ENCODE peak calls at places on chromosomes 5 and 9, in ten cellular contexts. One of them, this sample, is unnamed.

GRCh38 chr9:94911211-94911610 is 184.7 kb downstream of the AOPEP start:
- DNase-seq in RKO: no peak
- DNase-seq in cardiac muscle cell: no peak
- DNase-seq in kidney glomerular epithelial cell: no peak
- DNase-seq in T follicular helper cell: no peak
- DNase-seq in RPMI7951: no peak
- DNase-seq in GM12891: no peak
- DNase-seq in T47D: no peak
- DNase-seq in C1 segment of cervical spinal cord: no peak
- DNase-seq in anterior cingulate cortex: no peak
- DNase-seq in this sample: no peak

GRCh38 chr9:71465392-71465791 is 302.9 kb downstream of the CEMIP2 start:
- DNase-seq in RKO: no peak
- DNase-seq in cardiac muscle cell: no peak
- DNase-seq in kidney glomerular epithelial cell: no peak
- DNase-seq in T follicular helper cell: no peak
- DNase-seq in RPMI7951: no peak
- DNase-seq in GM12891: no peak
- DNase-seq in T47D: no peak
- DNase-seq in C1 segment of cervical spinal cord: no peak
- DNase-seq in anterior cingulate cortex: peak
- DNase-seq in this sample: no peak

GRCh38 chr5:176447538-176447981 is 625 bp upstream of the FAF2 start:
- DNase-seq in RKO: no peak
- DNase-seq in cardiac muscle cell: no peak
- DNase-seq in kidney glomerular epithelial cell: no peak
- DNase-seq in T follicular helper cell: peak
- DNase-seq in RPMI7951: no peak
- DNase-seq in GM12891: no peak
- DNase-seq in T47D: no peak
- DNase-seq in C1 segment of cervical spinal cord: no peak
- DNase-seq in anterior cingulate cortex: no peak
- DNase-seq in this sample: peak

GRCh38 chr9:16100596-16101091 is 547.8 kb downstream of the CCDC171 start:
- DNase-seq in RKO: no peak
- DNase-seq in cardiac muscle cell: peak
- DNase-seq in kidney glomerular epithelial cell: no peak
- DNase-seq in T follicular helper cell: no peak
- DNase-seq in RPMI7951: no peak
- DNase-seq in GM12891: no peak
- DNase-seq in T47D: no peak
- DNase-seq in C1 segment of cervical spinal cord: no peak
- DNase-seq in anterior cingulate cortex: no peak
- DNase-seq in this sample: no peak

GRCh38 chr5:56414056-56414455 is 180.9 kb upstream of the ANKRD55 start:
- DNase-seq in RKO: no peak
- DNase-seq in cardiac muscle cell: peak
- DNase-seq in kidney glomerular epithelial cell: no peak
- DNase-seq in T follicular helper cell: no peak
- DNase-seq in RPMI7951: no peak
- DNase-seq in GM12891: no peak
- DNase-seq in T47D: no peak
- DNase-seq in C1 segment of cervical spinal cord: no peak
- DNase-seq in anterior cingulate cortex: no peak
- DNase-seq in this sample: no peak

GRCh38 chr9:124267271-124267807 is 9.6 kb downstream of the NEK6 start:
- DNase-seq in RKO: no peak
- DNase-seq in cardiac muscle cell: peak
- DNase-seq in kidney glomerular epithelial cell: peak
- DNase-seq in T follicular helper cell: no peak
- DNase-seq in RPMI7951: peak
- DNase-seq in GM12891: no peak
- DNase-seq in T47D: peak
- DNase-seq in C1 segment of cervical spinal cord: peak
- DNase-seq in anterior cingulate cortex: peak
- DNase-seq in this sample: no peak

GRCh38 chr5:142357469-142358090 is 32.8 kb upstream of the SPRY4 start:
- DNase-seq in RKO: peak
- DNase-seq in cardiac muscle cell: peak
- DNase-seq in kidney glomerular epithelial cell: no peak
- DNase-seq in T follicular helper cell: no peak
- DNase-seq in RPMI7951: no peak
- DNase-seq in GM12891: no peak
- DNase-seq in T47D: no peak
- DNase-seq in C1 segment of cervical spinal cord: no peak
- DNase-seq in anterior cingulate cortex: no peak
- DNase-seq in this sample: no peak

GRCh38 chr9:130023147-130023787 is 19.7 kb downstream of the FNBP1 start:
- DNase-seq in RKO: no peak
- DNase-seq in cardiac muscle cell: no peak
- DNase-seq in kidney glomerular epithelial cell: peak
- DNase-seq in T follicular helper cell: no peak
- DNase-seq in RPMI7951: no peak
- DNase-seq in GM12891: no peak
- DNase-seq in T47D: peak
- DNase-seq in C1 segment of cervical spinal cord: no peak
- DNase-seq in anterior cingulate cortex: no peak
- DNase-seq in this sample: no peak

GRCh38 chr9:10268500-10269485 is 344.0 kb downstream of the PTPRD start:
- DNase-seq in RKO: peak
- DNase-seq in cardiac muscle cell: peak
- DNase-seq in kidney glomerular epithelial cell: peak
- DNase-seq in T follicular helper cell: no peak
- DNase-seq in RPMI7951: no peak
- DNase-seq in GM12891: peak
- DNase-seq in T47D: peak
- DNase-seq in C1 segment of cervical spinal cord: peak
- DNase-seq in anterior cingulate cortex: no peak
- DNase-seq in this sample: peak

GRCh38 chr9:114733814-114734213 is 51.8 kb upstream of the TEX48 start:
- DNase-seq in RKO: peak
- DNase-seq in cardiac muscle cell: peak
- DNase-seq in kidney glomerular epithelial cell: no peak
- DNase-seq in T follicular helper cell: no peak
- DNase-seq in RPMI7951: peak
- DNase-seq in GM12891: no peak
- DNase-seq in T47D: no peak
- DNase-seq in C1 segment of cervical spinal cord: no peak
- DNase-seq in anterior cingulate cortex: no peak
- DNase-seq in this sample: no peak

This sample was measured in HuH-7.